ENCODE peak calls at places on chromosomes 5 and 9, in six cellular contexts. I, W, F, S, P and M are unnamed samples.

GRCh38 chr5:136249678-136250266 is 56.8 kb upstream of the SMIM32 start:
- DNase-seq in I (no peak), W (peak; percentile 55), F (peak; percentile 59), S (peak; percentile 61), P (no peak), M (peak; percentile 65)

GRCh38 chr5:154583545-154584168 is 105.6 kb upstream of the HAND1 start:
- DNase-seq in I (no peak), W (no peak), F (peak; percentile 62), S (no peak), P (no peak), M (no peak)

GRCh38 chr5:111741270-111741669 is 15.7 kb downstream of the NREP start:
- DNase-seq in I (no peak), W (no peak), F (no peak), S (no peak), P (no peak), M (no peak)

GRCh38 chr5:37696190-37697021 is 143.4 kb downstream of the GDNF start:
- DNase-seq in I (no peak), W (no peak), F (no peak), S (no peak), P (no peak), M (no peak)

GRCh38 chr9:79023134-79023577 is 548.6 kb upstream of the TLE4 start:
- DNase-seq in I (no peak), W (no peak), F (no peak), S (no peak), P (no peak), M (no peak)

GRCh38 chr5:77550416-77550815 is 58.3 kb upstream of the WDR41 start:
- DNase-seq in I (no peak), W (no peak), F (no peak), S (no peak), P (no peak), M (no peak)

GRCh38 chr5:179821298-179822058 is 773 bp downstream of the SQSTM1 start:
- DNase-seq in I (peak; percentile 91), W (peak; percentile 96), F (peak; percentile 97), S (peak; percentile 80), P (peak; percentile 99), M (peak; percentile 97)

GRCh38 chr5:139383993-139384590 is 995 bp upstream of the SLC23A1 start:
- DNase-seq in I (no peak), W (no peak), F (no peak), S (no peak), P (no peak), M (no peak)

GRCh38 chr5:57902035-57902434 is 419.4 kb upstream of the ACTBL2 start:
- DNase-seq in I (no peak), W (no peak), F (no peak), S (no peak), P (no peak), M (no peak)

GRCh38 chr9:98074119-98074990 is 17.8 kb downstream of the NANS start:
- DNase-seq in I (peak; percentile 64), W (peak; percentile 81), F (peak; percentile 73), S (peak; percentile 94), P (no peak), M (peak; percentile 66)

GRCh38 chr5:58641533-58641932 is 58.7 kb downstream of the RAB3C start:
- DNase-seq in I (no peak), W (no peak), F (no peak), S (no peak), P (no peak), M (no peak)

GRCh38 chr9:100457517-100457916 is 15.4 kb upstream of the TMEFF1 start:
- DNase-seq in I (no peak), W (no peak), F (no peak), S (no peak), P (no peak), M (no peak)

GRCh38 chr9:76576344-76576743 is 117.4 kb downstream of the GCNT1 start:
- DNase-seq in I (peak; percentile 53), W (no peak), F (no peak), S (no peak), P (peak; percentile 68), M (peak; percentile 25)

GRCh38 chr5:96651047-96651446 is 11.1 kb upstream of the CAST start:
- DNase-seq in I (no peak), W (no peak), F (no peak), S (no peak), P (no peak), M (no peak)

GRCh38 chr5:74651710-74652109 is 11.2 kb upstream of the ENC1 start:
- DNase-seq in I (no peak), W (peak; percentile 39), F (no peak), S (no peak), P (no peak), M (no peak)

GRCh38 chr5:116389601-116390000 is 185.0 kb downstream of the SEMA6A start:
- DNase-seq in I (no peak), W (no peak), F (no peak), S (no peak), P (no peak), M (no peak)

DNA sequence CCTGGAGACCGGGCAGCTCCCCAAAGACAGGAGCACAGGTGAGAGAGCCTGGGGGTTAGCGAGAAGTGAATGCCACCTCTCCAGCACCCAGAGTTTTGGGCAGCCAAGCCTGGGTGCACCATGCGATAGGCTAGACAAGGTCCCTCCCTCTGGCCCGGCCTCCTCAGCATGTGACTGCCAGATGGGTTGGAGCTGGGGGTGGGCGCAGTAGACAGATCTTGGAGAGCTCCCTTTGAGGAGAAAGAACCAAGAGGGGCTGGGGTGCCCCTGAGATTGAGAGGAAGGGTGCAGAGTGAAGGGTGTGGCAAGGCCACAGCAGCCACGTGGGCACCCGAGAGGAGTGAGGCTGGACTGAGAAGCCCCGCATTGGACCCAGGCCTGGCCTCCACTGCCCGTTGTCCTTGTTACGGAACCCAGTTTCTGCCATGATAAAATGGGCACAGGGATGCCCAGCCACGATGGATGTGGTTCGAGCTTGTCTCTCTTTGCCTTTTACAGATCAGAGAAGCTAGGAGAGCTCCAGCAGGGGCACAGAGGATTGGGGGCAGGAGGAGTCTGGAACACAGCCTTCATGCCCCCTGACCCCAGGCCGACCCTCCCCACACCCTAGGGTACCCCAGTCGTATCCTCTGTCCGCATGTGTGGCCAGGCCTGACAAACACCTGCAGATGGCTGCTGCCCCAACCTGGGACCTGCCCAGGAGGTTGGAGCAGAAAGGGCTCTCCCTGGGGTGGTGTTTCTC is 1.3 kb downstream of the TMEM141 start:
- DNase-seq in I (no peak), W (no peak), F (no peak), S (no peak), P (no peak), M (no peak)
- TF ChIP-seq POLR2A in I (no peak), W (no peak), F (no peak), S (no peak), P (no peak), M (no peak)

GRCh38 chr9:94827584-94828304 is 101.2 kb downstream of the AOPEP start:
- DNase-seq in I (no peak), W (no peak), F (no peak), S (peak; percentile 10), P (peak; percentile 70), M (peak; percentile 32)
- H3K4me3 ChIP-seq in I (no peak overlapping the region), W (no peak overlapping the region), F (no peak overlapping the region), S (no peak overlapping the region), P (no peak overlapping the region), M (no peak overlapping the region)

GRCh38 chr5:95285406-95285761 is 490 bp upstream of the MCTP1 start:
- DNase-seq in I (no peak), W (no peak), F (no peak), S (no peak), P (no peak), M (no peak)
- H3K27me3 ChIP-seq in I (peaks cover 12% of the 10 kb centered on the region), W (no peaks in the 10 kb centered on the region), F (peaks cover 68% of the 10 kb centered on the region), S (peaks cover 12% of the 10 kb centered on the region), P (peaks cover 38% of the 10 kb centered on the region), M (peaks cover 31% of the 10 kb centered on the region)

GRCh38 chr5:388266-389196 is 54.4 kb upstream of the EXOC3 start:
- DNase-seq in I (peak; percentile 8), W (peak; percentile 24), F (no peak), S (no peak), P (peak; percentile 59), M (no peak)
- TF ChIP-seq POLR2A in I (no peak), W (no peak), F (no peak), S (no peak), P (no peak), M (no peak)